ENCODE peak calls at places on chromosomes 12 and 14, in five cellular contexts. E is mammary epithelial cell; P is heart left ventricle; G is heart right ventricle; J is CD8-positive, alpha-beta T cell. C is an unnamed sample. For H3K4me1, the result is how much of the 10 kb centered on the place peaks cover.

GRCh38 chr12:92503029-92503931 is 199.5 kb upstream of the PLEKHG7 start:
- DNase-seq in E (no peak), P (no peak), G (no peak), J (no peak), C (no peak)

GRCh38 chr12:67634167-67634793 is 14.3 kb upstream of the DYRK2 start:
- DNase-seq in E (no peak), P (no peak), G (no peak), J (no peak), C (no peak)

GRCh38 chr12:65522956-65523857 is 244.7 kb downstream of the MSRB3 start:
- DNase-seq in E (no peak), P (no peak), G (no peak), J (no peak), C (no peak)

GRCh38 chr12:52521581-52522266 is 1.5 kb upstream of the KRT5 start:
- DNase-seq in E (peak), P (no peak), G (no peak), J (no peak), C (peak)

GRCh38 chr12:111033281-111034147 is 113.1 kb upstream of the MYL2 start:
- DNase-seq in E (no peak), P (no peak), G (no peak), J (no peak), C (no peak)

GRCh38 chr12:8702159-8702558 is 4.4 kb downstream of the RIMKLB start:
- DNase-seq in E (no peak), P (no peak), G (no peak), J (no peak), C (no peak)

GRCh38 chr14:72291908-72292688 is 359.9 kb downstream of the RGS6 start:
- DNase-seq in E (peak), P (no peak), G (peak), J (no peak), C (peak)

GRCh38 chr12:114666746-114667668 is 17.0 kb downstream of the TBX3 start:
- DNase-seq in E (no peak), P (no peak), G (no peak), J (no peak), C (no peak)

GRCh38 chr12:3727354-3727753 is 25.6 kb downstream of the CRACR2A start:
- DNase-seq in E (no peak), P (no peak), G (no peak), J (no peak), C (no peak)

GRCh38 chr12:3727877-3728632 is 24.9 kb downstream of the CRACR2A start:
- DNase-seq in E (no peak), P (no peak), G (no peak), J (peak), C (no peak)

GRCh38 chr12:3730111-3730510 is 22.8 kb downstream of the CRACR2A start:
- DNase-seq in E (no peak), P (no peak), G (no peak), J (no peak), C (no peak)

GRCh38 chr12:3726455-3726854 is 26.5 kb downstream of the CRACR2A start:
- DNase-seq in E (no peak), P (no peak), G (no peak), J (no peak), C (no peak)

DNA sequence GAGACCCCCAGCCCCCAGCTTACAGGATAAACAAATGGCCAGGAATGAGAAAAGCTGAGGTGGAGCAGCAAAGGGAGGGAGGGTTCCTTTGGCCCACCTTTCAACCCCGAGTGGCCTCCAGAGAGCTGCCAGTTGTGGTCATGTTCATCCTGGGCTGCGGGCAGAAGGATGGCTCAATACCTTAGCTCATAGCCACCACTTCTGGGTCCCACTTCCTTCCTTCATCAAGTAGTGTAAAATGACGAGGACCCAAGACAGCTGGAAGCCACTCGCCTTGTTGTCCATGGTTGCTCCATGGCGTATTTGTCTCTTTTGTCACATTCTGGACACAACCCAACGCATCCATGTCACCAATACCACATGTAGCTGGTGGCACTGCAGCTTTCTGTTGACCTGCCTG is 24.2 kb downstream of the CRACR2A start:
- DNase-seq in E (no peak), P (no peak), G (no peak), J (no peak), C (no peak)
- H3K27ac ChIP-seq in E (no peak), P (no peak), G (no peak), J (peak), C (no peak)

GRCh38 chr12:31832740-31833540 is 104.1 kb upstream of the AMN1 start:
- DNase-seq in E (no peak), P (no peak), G (no peak), J (peak), C (no peak)
- TF ChIP-seq CTCF in E (no peak), P (no peak), G (no peak), J (no peak), C (no peak)

GRCh38 chr12:119673634-119674033 is 5.7 kb downstream of the PRKAB1 start:
- DNase-seq in E (no peak), P (no peak), G (peak), J (no peak), C (no peak)
- H3K4me1 ChIP-seq in E (under half), P (under half), G (half or more), J (under half), C (under half)

GRCh38 chr12:94640134-94640928 is 10.0 kb downstream of the TMCC3 start:
- DNase-seq in E (peak), P (no peak), G (no peak), J (no peak), C (peak)

GRCh38 chr12:94638521-94638920 is 11.8 kb downstream of the TMCC3 start:
- DNase-seq in E (no peak), P (no peak), G (no peak), J (no peak), C (no peak)

GRCh38 chr12:94643585-94643984 is 6.8 kb downstream of the TMCC3 start:
- DNase-seq in E (no peak), P (no peak), G (no peak), J (no peak), C (no peak)

GRCh38 chr12:94644141-94644575 is 6.2 kb downstream of the TMCC3 start:
- DNase-seq in E (peak), P (no peak), G (no peak), J (no peak), C (peak)

GRCh38 chr12:94641283-94641682 is 9.1 kb downstream of the TMCC3 start:
- DNase-seq in E (no peak), P (no peak), G (no peak), J (no peak), C (no peak)
- H3K27ac ChIP-seq in E (peak), P (no peak), G (no peak), J (no peak), C (peak)

GRCh38 chr12:124305776-124306685 is 11.1 kb downstream of the RFLNA start:
- DNase-seq in E (no peak), P (peak), G (no peak), J (no peak), C (no peak)
- TF ChIP-seq CTCF in E (no peak), P (no peak), G (no peak), J (no peak), C (no peak)

GRCh38 chr12:1833596-1834028 is 13.2 kb downstream of the LRTM2 start:
- DNase-seq in E (no peak), P (peak), G (no peak), J (no peak), C (no peak)

GRCh38 chr12:1832801-1833595 is 12.6 kb downstream of the LRTM2 start:
- DNase-seq in E (no peak), P (peak), G (no peak), J (no peak), C (no peak)

GRCh38 chr12:1835178-1836131 is 15.1 kb downstream of the LRTM2 start:
- DNase-seq in E (no peak), P (peak), G (no peak), J (no peak), C (no peak)

GRCh38 chr12:1836241-1836803 is 16.0 kb downstream of the LRTM2 start:
- DNase-seq in E (no peak), P (no peak), G (no peak), J (no peak), C (no peak)

GRCh38 chr12:1834186-1834925 is 14.0 kb downstream of the LRTM2 start:
- DNase-seq in E (no peak), P (peak), G (no peak), J (no peak), C (no peak)
- H3K4me1 ChIP-seq in E (under half), P (under half), G (under half), J (under half), C (under half)

DNA sequence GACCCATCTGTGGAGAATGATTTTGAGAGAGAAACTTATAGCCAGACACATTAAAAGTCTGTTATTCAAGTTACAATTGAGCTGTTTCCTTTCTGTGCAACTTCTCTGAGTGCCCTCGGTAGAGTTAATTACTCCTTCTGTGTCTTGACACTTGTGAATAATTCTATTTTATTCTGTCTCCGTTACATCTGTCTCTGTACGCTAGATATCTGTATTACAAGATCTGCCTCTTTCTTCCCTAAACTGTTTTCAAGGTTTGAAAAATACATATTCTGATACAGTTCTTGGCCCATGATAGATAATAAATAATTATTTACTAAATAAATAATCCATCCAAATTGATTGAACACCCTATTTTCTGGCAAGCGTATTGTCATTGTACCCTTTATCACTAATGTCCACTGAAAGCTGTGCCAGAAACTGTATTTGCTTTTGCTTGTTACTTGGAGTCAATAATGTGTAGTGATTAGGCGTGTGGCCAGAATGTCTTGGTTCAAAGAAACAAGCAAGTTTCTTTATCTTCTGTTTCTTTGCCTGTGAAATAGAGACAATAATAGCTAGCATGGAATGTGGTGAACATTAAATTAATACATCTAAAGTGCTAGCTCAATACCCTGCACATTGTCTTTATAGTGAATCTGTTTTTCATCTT is 40.1 kb downstream of the FRS2 start:
- DNase-seq in E (no peak), P (no peak), G (no peak), J (no peak), C (no peak)
- H3K27ac ChIP-seq in E (no peak), P (no peak), G (no peak), J (no peak), C (no peak)